ENCODE peak calls at places on chromosomes 6 and 20, in seven cellular contexts. One of them, this sample, is unnamed.
A peak's percentile ranks its signal among the peaks of the same experiment; 100 is the strongest.

GRCh38 chr6:113103618-113104390 is 753.3 kb upstream of the MARCKS start:
- DNase-seq in mucosa of descending colon: no peak
- DNase-seq in GM12865: no peak
- DNase-seq in stimulated activated naive CD8-positive, alpha-beta T cell treated with anti-CD3 and anti-CD28 coated beads, Interleukin-15, Interleukin-2, amounts not matched to agents 100 U/mL and 50 U/mL, for 24 hours: no peak
- DNase-seq in stimulated activated CD4-positive, alpha-beta T cell treated with anti-CD3 and anti-CD28 coated beads, Interleukin-4, amount 100 ng/mL, for 24 hours: no peak
- DNase-seq in GM04504: peak; percentile 57
- DNase-seq in RPMI8226: no peak
- DNase-seq in this sample: no peak

GRCh38 chr20:17674722-17675518 is 7.1 kb downstream of the RRBP1 start:
- DNase-seq in stimulated activated naive CD8-positive, alpha-beta T cell treated with anti-CD3 and anti-CD28 coated beads, Interleukin-15, Interleukin-2, amounts not matched to agents 100 U/mL and 50 U/mL, for 24 hours: no peak
- DNase-seq in GM04504: no peak
- DNase-seq in stimulated activated CD4-positive, alpha-beta T cell treated with anti-CD3 and anti-CD28 coated beads, Interleukin-4, amount 100 ng/mL, for 24 hours: no peak
- DNase-seq in RPMI8226: no peak
- DNase-seq in mucosa of descending colon: no peak
- DNase-seq in GM12865: no peak
- DNase-seq in this sample: no peak

GRCh38 chr6:5175195-5175594 is 85.6 kb downstream of the LYRM4 start:
- DNase-seq in mucosa of descending colon: no peak
- DNase-seq in GM12865: peak; percentile 62
- DNase-seq in stimulated activated CD4-positive, alpha-beta T cell treated with anti-CD3 and anti-CD28 coated beads, Interleukin-4, amount 100 ng/mL, for 24 hours: no peak
- DNase-seq in stimulated activated naive CD8-positive, alpha-beta T cell treated with anti-CD3 and anti-CD28 coated beads, Interleukin-15, Interleukin-2, amounts not matched to agents 100 U/mL and 50 U/mL, for 24 hours: peak; percentile 34
- DNase-seq in RPMI8226: no peak
- DNase-seq in GM04504: no peak
- DNase-seq in this sample: no peak

GRCh38 chr20:62980970-62981369 is 25.8 kb downstream of the BHLHE23 start:
- DNase-seq in GM12865: peak; percentile 39
- DNase-seq in stimulated activated CD4-positive, alpha-beta T cell treated with anti-CD3 and anti-CD28 coated beads, Interleukin-4, amount 100 ng/mL, for 24 hours: peak; percentile 33
- DNase-seq in stimulated activated naive CD8-positive, alpha-beta T cell treated with anti-CD3 and anti-CD28 coated beads, Interleukin-15, Interleukin-2, amounts not matched to agents 100 U/mL and 50 U/mL, for 24 hours: peak; percentile 43
- DNase-seq in mucosa of descending colon: no peak
- DNase-seq in GM04504: no peak
- DNase-seq in RPMI8226: peak; percentile 65
- DNase-seq in this sample: no peak

GRCh38 chr6:2989332-2990178 is 10.1 kb upstream of the NQO2 start:
- DNase-seq in GM04504: peak; percentile 96
- DNase-seq in RPMI8226: peak; percentile 98
- DNase-seq in stimulated activated naive CD8-positive, alpha-beta T cell treated with anti-CD3 and anti-CD28 coated beads, Interleukin-15, Interleukin-2, amounts not matched to agents 100 U/mL and 50 U/mL, for 24 hours: peak; percentile 65
- DNase-seq in GM12865: peak; percentile 96
- DNase-seq in mucosa of descending colon: peak; percentile 87
- DNase-seq in stimulated activated CD4-positive, alpha-beta T cell treated with anti-CD3 and anti-CD28 coated beads, Interleukin-4, amount 100 ng/mL, for 24 hours: peak; percentile 78
- DNase-seq in this sample: peak; percentile 93

GRCh38 chr6:122511193-122511924 is 39.8 kb upstream of the SERINC1 start:
- DNase-seq in stimulated activated CD4-positive, alpha-beta T cell treated with anti-CD3 and anti-CD28 coated beads, Interleukin-4, amount 100 ng/mL, for 24 hours: no peak
- DNase-seq in GM04504: no peak
- DNase-seq in mucosa of descending colon: no peak
- DNase-seq in GM12865: no peak
- DNase-seq in RPMI8226: no peak
- DNase-seq in stimulated activated naive CD8-positive, alpha-beta T cell treated with anti-CD3 and anti-CD28 coated beads, Interleukin-15, Interleukin-2, amounts not matched to agents 100 U/mL and 50 U/mL, for 24 hours: no peak
- DNase-seq in this sample: no peak

GRCh38 chr6:115485400-115485799 is 575.3 kb downstream of the FRK start:
- DNase-seq in stimulated activated CD4-positive, alpha-beta T cell treated with anti-CD3 and anti-CD28 coated beads, Interleukin-4, amount 100 ng/mL, for 24 hours: no peak
- DNase-seq in GM12865: no peak
- DNase-seq in stimulated activated naive CD8-positive, alpha-beta T cell treated with anti-CD3 and anti-CD28 coated beads, Interleukin-15, Interleukin-2, amounts not matched to agents 100 U/mL and 50 U/mL, for 24 hours: no peak
- DNase-seq in RPMI8226: no peak
- DNase-seq in mucosa of descending colon: no peak
- DNase-seq in GM04504: no peak
- DNase-seq in this sample: no peak

GRCh38 chr20:3192226-3193015 is 12.1 kb downstream of the DDRGK1 start:
- DNase-seq in stimulated activated CD4-positive, alpha-beta T cell treated with anti-CD3 and anti-CD28 coated beads, Interleukin-4, amount 100 ng/mL, for 24 hours: no peak
- DNase-seq in stimulated activated naive CD8-positive, alpha-beta T cell treated with anti-CD3 and anti-CD28 coated beads, Interleukin-15, Interleukin-2, amounts not matched to agents 100 U/mL and 50 U/mL, for 24 hours: no peak
- DNase-seq in GM12865: no peak
- DNase-seq in mucosa of descending colon: no peak
- DNase-seq in GM04504: no peak
- DNase-seq in RPMI8226: no peak
- DNase-seq in this sample: no peak

This sample was measured in colonic mucosa.